ENCODE peak calls at places on chromosomes 3 and 15, in nine cellular contexts. Z is A673, J is cardiac fibroblast, K is omental fat pad, R is stomach, T is GM12865, W is SK-N-SH, N is AG10803, V is progenitor cell of endocrine pancreas. E is an unnamed sample.

GRCh38 chr15:84785053-84785452 is 32.1 kb upstream of the ALPK3 start:
- DNase-seq in W (no peak), J (no peak), T (no peak), R (no peak), V (no peak), Z (no peak), N (no peak), K (no peak), E (no peak)

GRCh38 chr3:120092444-120092843 is 1.8 kb downstream of the GSK3B start:
- DNase-seq in T (no peak), W (no peak), J (no peak), Z (no peak), N (no peak), R (no peak), K (no peak), V (no peak), E (no peak)

GRCh38 chr15:41969851-41970431 is 2.4 kb downstream of the EHD4 start:
- DNase-seq in V (no peak), W (no peak), J (no peak), N (no peak), T (peak; percentile 91), K (no peak), Z (peak; percentile 94), R (peak; percentile 25), E (no peak)

GRCh38 chr3:8164145-8164544 is 337.5 kb upstream of the LMCD1 start:
- DNase-seq in J (no peak), Z (no peak), N (no peak), W (no peak), K (no peak), T (no peak), R (no peak), V (no peak), E (no peak)

GRCh38 chr3:41701196-41701698 is 260.7 kb downstream of the ULK4 start:
- DNase-seq in J (peak; percentile 60), W (no peak), R (no peak), T (no peak), V (no peak), N (no peak), Z (no peak), K (no peak), E (no peak)

GRCh38 chr3:69926385-69926784 is 73.1 kb upstream of the SAMMSON start:
- DNase-seq in N (no peak), Z (no peak), K (no peak), V (no peak), R (no peak), W (no peak), T (no peak), J (no peak), E (no peak)

GRCh38 chr15:31525988-31526665 is 199.5 kb downstream of the KLF13 start:
- DNase-seq in J (no peak), R (no peak), N (no peak), T (no peak), V (no peak), Z (no peak), W (no peak), K (no peak), E (no peak)

GRCh38 chr15:85381850-85382751 is 1.7 kb downstream of the AKAP13 start:
- DNase-seq in W (no peak), J (peak; percentile 35), T (peak; percentile 54), V (no peak), R (no peak), N (peak; percentile 13), K (no peak), Z (no peak), E (no peak)

GRCh38 chr3:176840604-176841287 is 356.5 kb downstream of the TBL1XR1 start:
- DNase-seq in V (no peak), W (no peak), R (no peak), J (no peak), K (no peak), Z (no peak), N (no peak), T (no peak), E (no peak)

GRCh38 chr3:15479602-15480248 is 41.8 kb downstream of the COLQ start:
- DNase-seq in J (no peak), K (no peak), T (no peak), N (no peak), W (no peak), R (no peak), V (no peak), Z (no peak), E (no peak)

GRCh38 chr3:38723569-38724391 is 74.3 kb upstream of the SCN5A start:
- DNase-seq in J (no peak), N (no peak), W (peak; percentile 79), T (no peak), R (no peak), V (no peak), Z (no peak), K (no peak), E (no peak)

GRCh38 chr3:100465871-100466777 is 26.3 kb upstream of the TMEM45A start:
- DNase-seq in T (peak; percentile 30), W (no peak), V (no peak), Z (no peak), K (no peak), J (no peak), R (no peak), N (no peak), E (no peak)

GRCh38 chr15:41936155-41936554 is 36.2 kb downstream of the EHD4 start:
- DNase-seq in V (no peak), K (no peak), T (no peak), R (no peak), N (no peak), W (no peak), Z (no peak), J (no peak), E (no peak)

GRCh38 chr3:126465928-126466564 is 9.6 kb downstream of the ZXDC start:
- DNase-seq in K (no peak), R (no peak), N (no peak), T (no peak), Z (no peak), V (no peak), J (no peak), W (no peak), E (no peak)

GRCh38 chr3:4985330-4986174 is 6.3 kb downstream of the BHLHE40 start:
- DNase-seq in W (no peak), V (no peak), K (no peak), T (no peak), J (peak; percentile 81), N (peak; percentile 66), R (no peak), Z (no peak), E (no peak)

GRCh38 chr3:9767418-9767817 is 2.3 kb downstream of the CAMK1 start:
- DNase-seq in R (no peak), W (no peak), V (no peak), K (no peak), T (no peak), N (no peak), J (no peak), Z (no peak), E (no peak)

GRCh38 chr3:9769012-9769411 is 735 bp downstream of the CAMK1 start:
- DNase-seq in W (no peak), T (no peak), Z (no peak), K (no peak), N (no peak), R (no peak), V (no peak), J (no peak), E (no peak)

GRCh38 chr3:9768376-9768775 is 1.4 kb downstream of the CAMK1 start:
- DNase-seq in K (no peak), Z (no peak), J (no peak), R (no peak), V (no peak), N (no peak), T (no peak), W (no peak), E (no peak)

GRCh38 chr3:9769426-9770275 is at the start of gene CAMK1:
- DNase-seq in K (peak; percentile 57), N (peak; percentile 69), Z (peak; percentile 84), W (peak; percentile 92), V (peak; percentile 54), T (peak; percentile 46), R (peak; percentile 87), J (peak; percentile 52), E (peak; percentile 57)

DNA sequence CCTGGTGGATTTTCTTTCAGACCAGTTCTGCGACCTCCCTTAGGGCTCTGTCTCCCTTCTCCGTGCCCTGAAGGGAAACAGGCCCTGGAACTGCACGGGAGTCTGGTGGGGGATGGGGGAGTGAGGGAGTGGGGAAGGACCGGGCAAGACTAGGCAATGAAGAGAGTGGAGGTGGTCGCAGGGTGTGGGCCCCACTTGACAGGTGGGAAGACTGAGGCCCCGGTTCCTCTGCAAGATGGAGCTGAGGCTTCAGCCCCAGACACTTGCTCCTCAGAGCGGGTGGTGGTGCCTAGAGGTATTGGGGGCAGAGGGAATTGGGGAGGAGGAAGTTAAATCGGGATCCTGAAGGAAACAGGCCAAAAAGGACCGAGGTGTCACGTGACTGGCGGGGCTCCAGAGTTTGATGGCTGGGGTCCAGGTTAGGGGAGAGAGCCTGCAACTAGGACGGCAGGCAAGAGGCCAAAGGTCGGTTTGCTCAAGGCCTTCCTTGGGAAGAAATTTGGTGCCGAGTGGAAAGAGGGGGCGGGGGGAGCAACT is 597 bp upstream of the CAMK1 start:
- DNase-seq in N (peak; percentile 26), W (peak; percentile 40), J (no peak), V (no peak), K (peak; percentile 83), T (no peak), R (peak; percentile 94), Z (no peak), E (no peak)
- TF ChIP-seq CTCF in N (no peak), W (no peak), J (no peak), V (no peak), K (no peak), T (no peak), R (no peak), Z (no peak), E (no peak)

DNA sequence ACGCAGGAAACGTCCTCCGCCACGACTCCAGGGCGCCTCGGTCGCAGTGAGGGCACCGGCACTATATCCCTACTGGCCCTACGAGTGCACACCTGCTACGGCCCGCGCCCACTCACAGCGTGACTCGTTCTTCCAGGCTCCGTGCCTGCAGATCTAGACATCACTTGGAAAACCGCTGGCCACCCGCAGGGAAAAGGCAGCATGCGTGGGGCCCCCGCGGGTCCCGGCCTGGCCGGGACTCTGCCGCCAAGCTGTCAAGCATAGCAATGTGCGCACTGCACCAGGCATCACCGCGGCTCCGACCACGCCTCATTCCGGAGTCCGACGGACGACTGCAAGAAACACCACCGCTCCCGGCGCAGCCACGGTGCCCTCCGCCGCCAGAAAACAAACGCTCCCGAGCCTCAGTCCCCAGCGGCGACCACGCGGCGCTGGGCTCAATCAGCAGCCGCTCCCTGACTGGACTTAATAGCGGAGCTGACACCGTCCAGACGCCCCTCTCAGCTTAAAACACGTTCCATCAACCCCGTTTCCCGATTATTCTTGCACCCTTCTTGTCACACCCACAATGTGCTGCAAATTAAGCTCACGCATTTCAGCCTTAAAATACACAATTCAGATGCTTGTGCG is 984 bp downstream of the CYFIP1 start:
- DNase-seq in V (peak; percentile 37), N (peak; percentile 51), R (peak; percentile 72), T (peak; percentile 70), Z (peak; percentile 60), J (peak; percentile 62), W (peak; percentile 67), K (no peak), E (no peak)
- TF ChIP-seq CTCF in V (no peak), N (no peak), R (peak; percentile 8), T (no peak), Z (no peak), J (no peak), W (no peak), K (no peak), E (no peak)

GRCh38 chr3:139020868-139021234 is at the start of gene PRR23B:
- DNase-seq in W (peak; percentile 44), J (no peak), N (no peak), Z (peak; percentile 14), V (no peak), R (no peak), T (no peak), K (no peak), E (no peak)
- TF ChIP-seq CTCF in W (peak; percentile 46), J (no peak), N (peak; percentile 10), Z (peak; percentile 46), V (peak; percentile 25), R (no peak), T (peak; percentile 1), K (no peak), E (no peak)

GRCh38 chr3:187281191-187281714 is 10.3 kb downstream of the MASP1 start:
- DNase-seq in Z (no peak), V (no peak), W (no peak), J (peak; percentile 77), T (no peak), R (no peak), N (peak; percentile 98), K (no peak), E (no peak)
- TF ChIP-seq CTCF in Z (no peak), V (no peak), W (no peak), J (peak; percentile 35), T (no peak), R (no peak), N (peak; percentile 62), K (no peak), E (no peak)